ENCODE peak calls at places on chromosome 14, in four cellular contexts. X, U, D and S are unnamed samples.
A peak's percentile ranks its signal among the peaks of the same experiment; 100 is the strongest.

GRCh38 chr14:53044486-53044885 is 93.6 kb upstream of the FERMT2 start:
- DNase-seq in X (no peak), U (no peak), D (no peak), S (no peak)

GRCh38 chr14:28308727-28309126 is 457.9 kb upstream of the FOXG1 start:
- DNase-seq in X (no peak), U (no peak), D (no peak), S (no peak)

GRCh38 chr14:51087024-51087423 is 7.9 kb downstream of the TRIM9 start:
- DNase-seq in X (no peak), U (no peak), D (no peak), S (no peak)

GRCh38 chr14:81990312-81990761 is 456.7 kb upstream of the SEL1L start:
- DNase-seq in X (no peak), U (peak; percentile 63), D (no peak), S (no peak)

GRCh38 chr14:30564868-30565248 is 5.9 kb downstream of the G2E3 start:
- DNase-seq in X (no peak), U (no peak), D (no peak), S (no peak)

GRCh38 chr14:100304825-100305445 is 1.3 kb downstream of the SLC25A29 start:
- DNase-seq in X (peak; percentile 83), U (peak; percentile 73), D (peak; percentile 79), S (no peak)

GRCh38 chr14:99450266-99450665 is 30.4 kb downstream of the SETD3 start:
- DNase-seq in X (no peak), U (no peak), D (no peak), S (no peak)

GRCh38 chr14:79328863-79329262 is 882.4 kb downstream of the DIO2 start:
- DNase-seq in X (no peak), U (no peak), D (no peak), S (no peak)

GRCh38 chr14:76936483-76936882 is 92.0 kb downstream of the IRF2BPL start:
- DNase-seq in X (no peak), U (no peak), D (no peak), S (no peak)

GRCh38 chr14:33765251-33765650 is 185.6 kb downstream of the EGLN3 start:
- DNase-seq in X (no peak), U (no peak), D (no peak), S (no peak)

DNA sequence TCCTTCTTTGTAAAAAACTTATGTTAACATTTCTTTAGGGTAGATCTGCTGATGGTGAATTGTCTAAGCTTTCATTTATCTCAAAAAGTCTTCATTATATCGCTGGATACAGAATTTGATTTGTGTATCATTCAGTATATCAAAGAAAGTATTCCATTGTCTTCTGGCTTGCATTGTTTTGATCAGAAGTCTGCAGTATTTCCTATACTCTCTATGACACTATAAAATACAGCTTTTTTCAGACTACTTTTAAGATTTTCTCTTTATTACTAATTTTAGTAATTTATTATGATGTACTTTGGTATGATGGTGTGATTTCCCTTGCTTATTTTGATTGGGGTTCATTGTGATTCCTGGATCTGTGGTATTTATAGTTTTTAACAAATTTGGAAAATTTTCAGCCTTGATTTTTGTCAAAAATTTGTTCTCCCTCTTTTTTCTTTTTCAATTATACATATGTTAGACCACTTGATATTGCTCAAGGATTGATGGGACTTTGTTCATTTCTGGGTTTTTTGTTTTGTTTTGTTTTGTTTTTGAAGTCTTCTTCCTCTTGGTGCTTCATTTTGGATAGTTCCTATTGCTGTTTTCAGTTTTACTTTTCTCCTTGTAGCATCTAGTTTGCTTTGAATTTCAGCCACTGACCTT is 176.5 kb downstream of the ZFP36L1 start:
- DNase-seq in X (no peak), U (no peak), D (no peak), S (no peak)
- TF ChIP-seq CTCF in X (no peak), U (no peak), D (no peak), S (no peak)

DNA sequence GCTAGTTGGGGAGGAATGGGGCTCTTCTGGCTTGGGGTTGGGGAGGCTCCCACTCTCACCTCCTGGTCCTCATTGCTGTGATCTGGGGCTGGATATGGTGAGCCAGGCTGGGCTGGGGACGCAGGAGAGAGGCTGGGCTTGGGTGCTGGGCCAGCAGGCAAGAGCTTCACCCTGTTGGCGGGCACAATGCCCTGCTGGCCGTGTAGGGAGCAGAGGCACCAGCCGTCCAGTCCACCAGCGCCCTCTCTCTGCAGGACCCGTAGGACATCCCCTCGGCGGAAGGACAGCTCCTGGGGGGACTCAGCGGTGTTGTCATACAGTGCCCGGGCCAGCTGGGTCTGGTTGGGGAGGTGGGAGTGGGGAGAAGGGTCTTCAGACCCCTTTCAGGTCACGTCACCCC is 4.5 kb downstream of the EFS start:
- DNase-seq in X (no peak), U (no peak), D (no peak), S (no peak)
- TF ChIP-seq CTCF in X (no peak), U (no peak), D (no peak), S (no peak)

DNA sequence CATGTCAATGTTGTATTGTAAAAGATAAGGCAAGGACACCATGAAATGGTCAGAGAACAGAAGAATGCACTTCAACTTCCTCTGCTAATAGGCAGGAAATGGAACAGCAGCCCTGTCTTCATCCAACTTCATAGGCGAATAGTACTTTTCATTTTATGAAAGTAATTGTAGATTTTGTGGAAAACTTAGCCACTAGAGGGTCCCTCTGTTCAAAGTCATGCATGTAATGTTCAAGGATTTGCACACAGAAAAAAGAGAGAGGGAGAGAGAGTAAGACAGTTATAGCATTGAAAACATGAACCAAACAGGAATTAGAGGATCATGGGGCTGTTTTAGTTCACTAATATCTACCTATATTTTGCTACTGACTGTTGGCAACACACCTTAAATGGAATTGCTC is 172.2 kb downstream of the FLRT2 start:
- DNase-seq in X (no peak), U (no peak), D (no peak), S (no peak)
- TF ChIP-seq CTCF in X (no peak), U (no peak), D (no peak), S (no peak)

DNA sequence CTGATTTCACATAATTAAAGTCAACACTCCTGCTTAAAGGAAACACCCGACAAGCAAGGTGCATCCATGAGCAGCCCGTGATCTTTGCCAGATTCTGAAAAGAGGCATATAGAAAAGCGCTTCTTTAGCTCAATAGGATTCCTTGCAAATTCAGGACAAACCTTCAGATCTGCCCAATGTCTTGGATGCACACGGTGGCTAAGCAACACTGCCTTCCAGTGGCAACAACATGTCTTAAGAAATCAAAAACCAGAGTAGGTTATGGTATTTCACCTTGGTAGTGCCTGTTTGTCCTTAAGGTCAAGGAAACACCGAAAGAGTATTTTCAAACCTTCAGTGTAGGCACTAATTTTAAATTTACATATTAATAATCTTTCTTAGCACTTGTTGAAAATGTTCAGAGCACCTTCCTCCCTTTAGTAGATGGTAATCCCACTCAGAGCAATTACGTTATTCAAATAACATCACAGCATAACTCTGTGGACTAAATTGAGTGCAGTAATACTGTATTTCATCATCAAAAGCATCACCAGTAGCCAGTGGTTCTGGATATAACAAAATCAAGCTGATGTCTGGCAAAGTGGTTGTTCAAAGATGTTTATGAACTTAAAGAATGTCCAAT is 58.0 kb upstream of the CDKN3 start:
- DNase-seq in X (no peak), U (no peak), D (no peak), S (no peak)
- TF ChIP-seq CTCF in X (no peak), U (no peak), D (no peak), S (no peak)

GRCh38 chr14:23482814-23483128 is 13.3 kb downstream of the NGDN start:
- DNase-seq in X (no peak), U (no peak), D (no peak), S (no peak)

GRCh38 chr14:23485311-23485710 is 15.8 kb downstream of the NGDN start:
- DNase-seq in X (no peak), U (no peak), D (no peak), S (no peak)

GRCh38 chr14:23481992-23482813 is 12.7 kb downstream of the NGDN start:
- DNase-seq in X (no peak), U (no peak), D (no peak), S (no peak)

GRCh38 chr14:23481362-23481970 is 12.0 kb downstream of the NGDN start:
- DNase-seq in X (no peak), U (no peak), D (no peak), S (no peak)

GRCh38 chr14:23483216-23483854 is 13.8 kb downstream of the NGDN start:
- DNase-seq in X (no peak), U (no peak), D (no peak), S (no peak)
- TF ChIP-seq CTCF in X (no peak), U (no peak), D (no peak), S (no peak)

GRCh38 chr14:93536945-93537344 is 106.2 kb downstream of the UNC79 start:
- DNase-seq in X (no peak), U (no peak), D (no peak), S (no peak)
- TF ChIP-seq CTCF in X (no peak), U (no peak), D (no peak), S (no peak)

GRCh38 chr14:104281768-104282301 is 143.4 kb downstream of the KIF26A start:
- DNase-seq in X (no peak), U (no peak), D (peak; percentile 14), S (no peak)

GRCh38 chr14:104284636-104285482 is 146.5 kb downstream of the KIF26A start:
- DNase-seq in X (no peak), U (no peak), D (no peak), S (no peak)

GRCh38 chr14:104282332-104283196 is 144.2 kb downstream of the KIF26A start:
- DNase-seq in X (no peak), U (no peak), D (peak; percentile 15), S (no peak)

GRCh38 chr14:104284107-104284592 is 145.8 kb downstream of the KIF26A start:
- DNase-seq in X (no peak), U (no peak), D (no peak), S (no peak)

GRCh38 chr14:104283197-104284106 is 145.1 kb downstream of the KIF26A start:
- DNase-seq in X (no peak), U (no peak), D (peak; percentile 15), S (no peak)
- TF ChIP-seq CTCF in X (no peak), U (no peak), D (no peak), S (no peak)

GRCh38 chr14:68672609-68673285 is 120.1 kb downstream of the ZFP36L1 start:
- DNase-seq in X (no peak), U (no peak), D (no peak), S (no peak)
- TF ChIP-seq CTCF in X (no peak), U (no peak), D (no peak), S (no peak)

GRCh38 chr14:95111507-95112164 is 45.7 kb downstream of the DICER1 start:
- DNase-seq in X (no peak), U (no peak), D (no peak), S (no peak)
- TF ChIP-seq CTCF in X (no peak), U (no peak), D (no peak), S (no peak)